ENCODE peak calls at places on chromosomes 5 and 9, in ten cellular contexts. R is amniotic epithelial cell, F is GM23248, G is Kasumi-1, L is pulmonary artery endothelial cell, Y is HEK293T, N is psoas muscle, T is substantia nigra, K is head of caudate nucleus, U is lower leg skin. Q is an unnamed sample.

GRCh38 chr9:134469041-134469875 is 143.0 kb downstream of the RXRA start:
- DNase-seq in T (no peak), F (peak; percentile 57), U (no peak), G (no peak), K (no peak), R (peak; percentile 52), L (no peak), N (no peak), Y (no peak), Q (no peak)

GRCh38 chr5:134917070-134917831 is 12.3 kb downstream of the PCBD2 start:
- DNase-seq in U (no peak), L (no peak), G (no peak), R (no peak), Y (peak; percentile 18), T (no peak), K (no peak), N (no peak), F (no peak), Q (no peak)

GRCh38 chr5:160262665-160263064 is 33.4 kb downstream of the FABP6 start:
- DNase-seq in K (no peak), U (no peak), T (no peak), Y (no peak), L (no peak), F (peak; percentile 13), N (no peak), G (peak; percentile 90), R (no peak), Q (peak; percentile 57)

GRCh38 chr5:140112685-140113179 is 1.2 kb upstream of the PURA start:
- DNase-seq in F (peak; percentile 50), U (no peak), L (no peak), K (no peak), T (no peak), N (no peak), R (peak; percentile 14), G (no peak), Y (no peak), Q (no peak)

GRCh38 chr9:76576344-76576743 is 117.4 kb downstream of the GCNT1 start:
- DNase-seq in U (peak; percentile 43), L (no peak), F (peak; percentile 85), Y (no peak), G (peak; percentile 95), N (no peak), R (peak; percentile 95), K (no peak), T (no peak), Q (peak; percentile 10)

GRCh38 chr5:19322716-19323485 is 665.1 kb downstream of the CDH18 start:
- DNase-seq in G (no peak), R (peak; percentile 53), K (no peak), F (no peak), T (no peak), Y (no peak), L (no peak), N (no peak), U (peak; percentile 45), Q (no peak)

GRCh38 chr5:457195-457961 is 14.4 kb downstream of the EXOC3 start:
- DNase-seq in K (no peak), U (no peak), R (no peak), F (no peak), N (peak; percentile 31), G (no peak), L (no peak), T (no peak), Y (no peak), Q (no peak)

GRCh38 chr9:34377402-34377741 is 674 bp upstream of the MYORG start:
- DNase-seq in L (no peak), U (no peak), N (peak; percentile 72), G (no peak), F (peak; percentile 61), K (no peak), T (no peak), Y (peak; percentile 18), R (peak; percentile 13), Q (peak; percentile 13)

GRCh38 chr5:135269224-135269623 is 129.8 kb downstream of the MACROH2A1 start:
- DNase-seq in K (no peak), N (no peak), T (no peak), U (no peak), G (no peak), R (peak; percentile 33), F (peak; percentile 54), Y (no peak), L (peak; percentile 32), Q (peak; percentile 77)

GRCh38 chr5:43305948-43306563 is 7.2 kb downstream of the HMGCS1 start:
- DNase-seq in U (no peak), N (no peak), Y (peak; percentile 25), R (peak; percentile 72), L (peak; percentile 24), F (peak; percentile 78), K (peak; percentile 62), G (peak; percentile 90), T (no peak), Q (peak; percentile 66)

GRCh38 chr5:5042786-5043185 is 97.3 kb upstream of the ADAMTS16 start:
- DNase-seq in L (no peak), K (no peak), G (no peak), T (no peak), Y (no peak), F (no peak), R (no peak), N (no peak), U (no peak), Q (no peak)

GRCh38 chr5:5708367-5708919 is 286.0 kb downstream of the ICE1 start:
- DNase-seq in Y (no peak), N (no peak), T (no peak), F (no peak), G (no peak), U (no peak), R (no peak), K (no peak), L (no peak), Q (no peak)

GRCh38 chr5:132193165-132193694 is 34.4 kb downstream of the P4HA2 start:
- DNase-seq in T (no peak), Y (no peak), G (no peak), K (no peak), U (no peak), L (no peak), R (no peak), N (no peak), F (no peak), Q (no peak)

GRCh38 chr5:123111502-123111901 is 22.5 kb downstream of the PRDM6 start:
- DNase-seq in K (no peak), N (no peak), L (no peak), T (no peak), R (no peak), F (no peak), Y (no peak), G (no peak), U (no peak), Q (no peak)

GRCh38 chr5:52989781-52990530 is 804 bp downstream of the ITGA2 start:
- DNase-seq in L (peak; percentile 36), T (peak; percentile 40), Y (peak; percentile 60), G (peak; percentile 45), N (peak; percentile 52), R (peak; percentile 47), K (peak; percentile 74), F (peak; percentile 81), U (peak; percentile 30), Q (peak; percentile 81)

GRCh38 chr5:174446446-174446845 is 277.9 kb upstream of the MSX2 start:
- DNase-seq in L (no peak), G (no peak), T (no peak), K (no peak), N (no peak), R (no peak), Y (no peak), F (no peak), U (no peak), Q (no peak)

GRCh38 chr9:133609311-133610098 is at the start of gene FAM163B:
- DNase-seq in T (peak; percentile 76), R (peak; percentile 42), Y (peak; percentile 74), F (peak; percentile 53), G (no peak), L (no peak), N (peak; percentile 62), K (peak; percentile 67), U (no peak), Q (peak; percentile 20)

GRCh38 chr5:134508521-134509195 is 16.8 kb upstream of the JADE2 start:
- DNase-seq in U (no peak), R (no peak), Y (no peak), N (no peak), L (no peak), T (no peak), F (no peak), G (no peak), K (no peak), Q (no peak)

GRCh38 chr9:98428452-98428851 is 173.0 kb upstream of the TBC1D2 start:
- DNase-seq in K (no peak), F (no peak), T (no peak), L (no peak), U (no peak), G (no peak), R (no peak), N (no peak), Y (no peak), Q (no peak)

GRCh38 chr5:176817369-176817841 is 7.0 kb downstream of the UNC5A start:
- DNase-seq in N (no peak), U (no peak), K (no peak), L (no peak), R (no peak), G (no peak), Y (peak; percentile 55), T (no peak), F (no peak), Q (no peak)

GRCh38 chr5:135887881-135888614 is 7.6 kb downstream of the IL9 start:
- DNase-seq in F (peak; percentile 74), N (no peak), K (no peak), U (no peak), L (no peak), T (no peak), R (peak; percentile 69), Y (peak; percentile 29), G (no peak), Q (no peak)

GRCh38 chr9:92506184-92506857 is 24.0 kb upstream of the ASPN start:
- DNase-seq in K (no peak), L (no peak), N (peak; percentile 62), F (peak; percentile 94), R (peak; percentile 94), T (no peak), U (peak; percentile 55), Y (no peak), G (no peak), Q (no peak)

GRCh38 chr5:40385544-40385943 is 294.2 kb upstream of the PTGER4 start:
- DNase-seq in Y (no peak), T (no peak), F (peak; percentile 44), K (no peak), N (no peak), L (no peak), G (no peak), U (no peak), R (no peak), Q (no peak)

GRCh38 chr5:153900703-153901395 is 137.9 kb downstream of the FAM114A2 start:
- DNase-seq in R (peak; percentile 93), K (no peak), G (no peak), L (no peak), U (peak; percentile 21), T (no peak), F (peak; percentile 92), Y (no peak), N (no peak), Q (no peak)

GRCh38 chr5:115429345-115429940 is 115.1 kb downstream of the FEM1C start:
- DNase-seq in T (no peak), G (no peak), F (no peak), K (no peak), R (no peak), Y (no peak), U (no peak), N (no peak), L (no peak), Q (no peak)

GRCh38 chr9:107894572-107895261 is 405.1 kb upstream of the KLF4 start:
- DNase-seq in F (no peak), K (no peak), Y (no peak), L (no peak), U (no peak), G (no peak), R (peak; percentile 97), T (no peak), N (no peak), Q (no peak)

GRCh38 chr9:129995409-129996160 is 47.4 kb downstream of the FNBP1 start:
- DNase-seq in N (no peak), U (no peak), K (no peak), T (no peak), R (peak; percentile 75), L (no peak), F (peak; percentile 89), Y (no peak), G (no peak), Q (peak; percentile 55)

GRCh38 chr5:132718544-132719312 is 18.6 kb downstream of the KIF3A start:
- DNase-seq in K (no peak), L (no peak), G (no peak), U (no peak), T (no peak), F (no peak), R (no peak), Y (no peak), N (no peak), Q (no peak)

Q was measured in lung microvascular endothelial cell.